ENCODE peak calls at places on chromosomes 12 and 14, in four cellular contexts. One of them, this sample, is unnamed.

GRCh38 chr12:88418856-88419497 is 161.3 kb downstream of the KITLG start:
- DNase-seq in foreskin fibroblast: peak; percentile 76
- DNase-seq in osteocyte: no peak
- DNase-seq in epithelial cell of esophagus: peak; percentile 33
- DNase-seq in this sample: no peak

GRCh38 chr12:46549527-46550265 is 177.1 kb upstream of the SLC38A2 start:
- DNase-seq in foreskin fibroblast: peak; percentile 90
- DNase-seq in osteocyte: no peak
- DNase-seq in epithelial cell of esophagus: peak; percentile 96
- DNase-seq in this sample: no peak

GRCh38 chr12:62919827-62920226 is 15.1 kb downstream of the PPM1H start:
- DNase-seq in epithelial cell of esophagus: no peak
- DNase-seq in osteocyte: no peak
- DNase-seq in foreskin fibroblast: peak; percentile 75
- DNase-seq in this sample: no peak

GRCh38 chr12:47222960-47223847 is 143.4 kb upstream of the AMIGO2 start:
- DNase-seq in foreskin fibroblast: no peak
- DNase-seq in osteocyte: no peak
- DNase-seq in epithelial cell of esophagus: no peak
- DNase-seq in this sample: no peak

GRCh38 chr12:91774471-91774921 is 371.1 kb downstream of the BTG1 start:
- DNase-seq in foreskin fibroblast: peak; percentile 66
- DNase-seq in osteocyte: no peak
- DNase-seq in epithelial cell of esophagus: no peak
- DNase-seq in this sample: no peak

GRCh38 chr14:54046250-54046649 is 89.6 kb upstream of the BMP4 start:
- DNase-seq in foreskin fibroblast: no peak
- DNase-seq in osteocyte: no peak
- DNase-seq in epithelial cell of esophagus: no peak
- DNase-seq in this sample: no peak

GRCh38 chr12:2794261-2794735 is 472 bp upstream of the FKBP4 start:
- DNase-seq in osteocyte: no peak
- DNase-seq in foreskin fibroblast: no peak
- DNase-seq in epithelial cell of esophagus: no peak
- DNase-seq in this sample: no peak

GRCh38 chr14:87034680-87035079 is 958.3 kb downstream of the GALC start:
- DNase-seq in epithelial cell of esophagus: no peak
- DNase-seq in foreskin fibroblast: no peak
- DNase-seq in osteocyte: no peak
- DNase-seq in this sample: no peak

GRCh38 chr12:25591132-25591531 is 38.0 kb upstream of the LMNTD1 start:
- DNase-seq in epithelial cell of esophagus: peak; percentile 3
- DNase-seq in foreskin fibroblast: no peak
- DNase-seq in osteocyte: no peak
- DNase-seq in this sample: no peak

GRCh38 chr12:79557690-79558315 is 133.0 kb downstream of the PAWR start:
- DNase-seq in osteocyte: no peak
- DNase-seq in foreskin fibroblast: no peak
- DNase-seq in epithelial cell of esophagus: no peak
- DNase-seq in this sample: no peak

GRCh38 chr12:95215925-95216324 is 1.3 kb downstream of the FGD6 start:
- DNase-seq in foreskin fibroblast: peak; percentile 65
- DNase-seq in epithelial cell of esophagus: peak; percentile 67
- DNase-seq in osteocyte: no peak
- DNase-seq in this sample: no peak

GRCh38 chr12:121345151-121345810 is 6.9 kb downstream of the ANAPC5 start:
- DNase-seq in osteocyte: no peak
- DNase-seq in foreskin fibroblast: no peak
- DNase-seq in epithelial cell of esophagus: no peak
- DNase-seq in this sample: no peak

GRCh38 chr12:22356231-22356630 is 21.7 kb upstream of the ST8SIA1 start:
- DNase-seq in epithelial cell of esophagus: no peak
- DNase-seq in osteocyte: no peak
- DNase-seq in foreskin fibroblast: no peak
- DNase-seq in this sample: no peak

GRCh38 chr12:89243786-89244185 is 108.5 kb downstream of the DUSP6 start:
- DNase-seq in osteocyte: no peak
- DNase-seq in foreskin fibroblast: peak; percentile 63
- DNase-seq in epithelial cell of esophagus: peak; percentile 67
- DNase-seq in this sample: no peak

GRCh38 chr12:54024581-54024980 is 3.7 kb upstream of the HOXC6 start:
- DNase-seq in foreskin fibroblast: no peak
- DNase-seq in osteocyte: no peak
- DNase-seq in epithelial cell of esophagus: no peak
- DNase-seq in this sample: no peak

GRCh38 chr12:54025507-54026393 is 2.5 kb upstream of the HOXC6 start:
- DNase-seq in foreskin fibroblast: no peak
- DNase-seq in osteocyte: no peak
- DNase-seq in epithelial cell of esophagus: no peak
- DNase-seq in this sample: no peak

GRCh38 chr12:54021432-54022013 is 6.7 kb upstream of the HOXC6 start:
- DNase-seq in foreskin fibroblast: no peak
- DNase-seq in osteocyte: no peak
- DNase-seq in epithelial cell of esophagus: peak; percentile 38
- DNase-seq in this sample: no peak

GRCh38 chr12:54022960-54023884 is 5.0 kb upstream of the HOXC6 start:
- DNase-seq in epithelial cell of esophagus: no peak
- DNase-seq in osteocyte: no peak
- DNase-seq in foreskin fibroblast: no peak
- DNase-seq in this sample: no peak

DNA sequence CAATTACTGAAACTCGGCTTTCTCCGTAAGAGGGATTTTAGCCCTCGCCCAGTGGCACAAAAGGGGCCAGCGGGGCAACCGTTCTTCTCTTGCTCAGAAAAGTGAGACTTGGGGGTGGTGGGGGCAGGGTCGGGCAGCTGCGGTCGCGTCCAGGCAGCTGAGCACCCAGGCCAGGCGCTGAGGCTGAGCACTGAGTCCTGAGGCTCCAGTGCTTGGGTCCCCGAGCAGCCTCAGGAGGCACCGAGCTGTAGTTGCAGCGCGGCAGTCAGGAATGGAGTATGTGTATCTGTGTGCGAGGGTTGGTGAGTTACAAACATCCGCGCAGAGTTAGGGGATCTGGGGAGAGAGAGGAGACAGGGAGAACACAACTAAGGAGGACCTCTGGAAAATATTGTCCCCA is 4.1 kb upstream of the HOXC6 start:
- DNase-seq in epithelial cell of esophagus: no peak
- DNase-seq in foreskin fibroblast: no peak
- DNase-seq in osteocyte: no peak
- DNase-seq in this sample: no peak
- TF ChIP-seq CTCF in epithelial cell of esophagus: no peak
- TF ChIP-seq CTCF in foreskin fibroblast: no peak
- TF ChIP-seq CTCF in osteocyte: no peak
- TF ChIP-seq CTCF in this sample: no peak

GRCh38 chr14:46651526-46652144 is at the start of gene RPL10L:
- DNase-seq in foreskin fibroblast: no peak
- DNase-seq in osteocyte: no peak
- DNase-seq in epithelial cell of esophagus: no peak
- DNase-seq in this sample: no peak
- TF ChIP-seq CTCF in foreskin fibroblast: no peak
- TF ChIP-seq CTCF in osteocyte: peak; percentile 18
- TF ChIP-seq CTCF in epithelial cell of esophagus: no peak
- TF ChIP-seq CTCF in this sample: peak; percentile 55

GRCh38 chr14:64682843-64683242 is 21.4 kb upstream of the PLEKHG3 start:
- DNase-seq in epithelial cell of esophagus: no peak
- DNase-seq in osteocyte: no peak
- DNase-seq in foreskin fibroblast: no peak
- DNase-seq in this sample: no peak

GRCh38 chr14:64680675-64681060 is 23.6 kb upstream of the PLEKHG3 start:
- DNase-seq in epithelial cell of esophagus: no peak
- DNase-seq in osteocyte: no peak
- DNase-seq in foreskin fibroblast: no peak
- DNase-seq in this sample: no peak

GRCh38 chr14:64684091-64684490 is 20.1 kb upstream of the PLEKHG3 start:
- DNase-seq in foreskin fibroblast: peak; percentile 70
- DNase-seq in epithelial cell of esophagus: no peak
- DNase-seq in osteocyte: no peak
- DNase-seq in this sample: no peak

GRCh38 chr14:64683264-64683663 is 21.0 kb upstream of the PLEKHG3 start:
- DNase-seq in epithelial cell of esophagus: no peak
- DNase-seq in osteocyte: no peak
- DNase-seq in foreskin fibroblast: no peak
- DNase-seq in this sample: no peak

DNA sequence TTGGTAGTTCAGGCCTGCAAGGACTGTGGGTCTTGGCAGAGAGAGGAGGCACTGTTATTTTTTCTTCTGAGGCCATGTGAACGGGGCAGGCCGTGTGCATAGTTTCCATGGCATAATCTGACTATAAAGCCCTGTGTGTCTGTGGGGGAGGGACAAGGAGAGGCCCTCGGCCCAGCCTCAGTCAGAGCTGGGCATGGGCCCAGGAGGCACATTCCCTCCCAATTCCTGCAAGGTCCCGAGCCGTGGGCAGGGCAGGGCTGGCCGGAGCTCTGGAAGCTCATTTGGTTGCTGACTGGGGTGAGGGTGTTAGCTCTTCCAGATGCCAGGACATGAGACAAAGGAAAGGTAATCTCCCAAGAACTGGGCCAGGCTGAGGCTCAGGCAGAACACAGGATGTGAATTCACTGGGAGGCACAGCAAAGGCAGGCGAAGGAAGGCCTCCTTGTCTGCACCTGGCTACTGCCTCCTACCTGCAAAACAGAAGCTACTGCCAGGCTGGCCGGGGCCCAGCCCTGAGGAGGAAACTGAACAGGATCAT is 22.0 kb upstream of the PLEKHG3 start:
- DNase-seq in foreskin fibroblast: peak; percentile 71
- DNase-seq in osteocyte: peak; percentile 89
- DNase-seq in epithelial cell of esophagus: peak; percentile 83
- DNase-seq in this sample: no peak
- TF ChIP-seq CTCF in foreskin fibroblast: no peak
- TF ChIP-seq CTCF in osteocyte: no peak
- TF ChIP-seq CTCF in epithelial cell of esophagus: peak; percentile 68
- TF ChIP-seq CTCF in this sample: no peak

GRCh38 chr14:20971705-20972021 is 16.4 kb downstream of the RNASE2 start:
- DNase-seq in foreskin fibroblast: no peak
- DNase-seq in epithelial cell of esophagus: no peak
- DNase-seq in osteocyte: no peak
- DNase-seq in this sample: no peak
- TF ChIP-seq CTCF in foreskin fibroblast: no peak
- TF ChIP-seq CTCF in epithelial cell of esophagus: no peak
- TF ChIP-seq CTCF in osteocyte: no peak
- TF ChIP-seq CTCF in this sample: no peak

DNA sequence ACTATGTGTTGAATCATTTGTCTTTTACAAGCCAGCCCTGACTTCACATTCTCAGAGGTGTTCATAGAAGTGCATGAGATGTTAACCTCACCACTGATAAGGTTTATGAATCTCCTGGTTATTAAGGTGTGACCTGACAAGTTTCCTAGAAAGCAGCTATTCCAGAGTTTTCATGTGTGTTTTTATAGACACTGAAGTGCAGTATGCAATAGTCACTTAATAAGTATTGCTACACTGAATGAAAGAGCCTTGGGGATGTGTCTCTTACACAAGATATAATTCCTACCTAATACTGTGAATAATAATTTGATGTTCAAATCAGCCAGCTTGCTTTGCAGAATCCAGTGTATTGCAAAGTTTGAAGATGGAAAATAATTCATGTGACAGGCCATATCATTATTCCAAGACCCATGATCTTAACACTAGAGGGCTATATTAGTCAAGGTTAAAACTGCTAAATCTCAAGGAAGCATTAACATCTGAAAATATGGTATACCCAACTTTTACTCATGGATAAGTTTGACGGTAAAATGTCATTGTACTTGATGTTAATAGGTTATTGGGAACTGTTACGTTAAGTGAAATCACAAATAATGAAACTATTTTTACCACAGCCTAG is 13.0 kb downstream of the SLC25A3 start:
- DNase-seq in osteocyte: no peak
- DNase-seq in foreskin fibroblast: no peak
- DNase-seq in epithelial cell of esophagus: peak; percentile 6
- DNase-seq in this sample: no peak
- TF ChIP-seq CTCF in osteocyte: peak; percentile 18
- TF ChIP-seq CTCF in foreskin fibroblast: no peak
- TF ChIP-seq CTCF in epithelial cell of esophagus: no peak
- TF ChIP-seq CTCF in this sample: no peak

DNA sequence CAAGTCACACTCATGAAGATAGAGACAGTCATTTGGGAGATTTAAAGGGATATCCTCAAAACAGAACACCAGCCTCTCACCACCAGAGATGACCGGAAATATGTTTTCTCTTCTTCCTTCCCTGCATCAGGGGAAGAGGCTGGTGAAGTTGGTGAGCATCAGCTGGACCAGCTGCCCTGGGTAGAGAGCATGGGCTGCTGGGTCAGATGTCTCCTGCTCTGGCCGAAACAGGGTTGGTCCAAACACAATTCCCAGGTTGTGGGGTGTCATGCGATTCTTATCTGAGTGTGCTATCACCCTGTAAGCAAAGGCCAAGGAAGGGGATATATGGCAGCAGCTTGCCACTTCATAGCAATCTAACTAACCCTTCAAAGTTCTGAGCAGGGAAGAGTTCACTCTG is 7.3 kb downstream of the ARHGAP9 start:
- DNase-seq in osteocyte: no peak
- DNase-seq in foreskin fibroblast: no peak
- DNase-seq in epithelial cell of esophagus: no peak
- DNase-seq in this sample: no peak
- TF ChIP-seq CTCF in osteocyte: no peak
- TF ChIP-seq CTCF in foreskin fibroblast: no peak
- TF ChIP-seq CTCF in epithelial cell of esophagus: no peak
- TF ChIP-seq CTCF in this sample: no peak

DNA sequence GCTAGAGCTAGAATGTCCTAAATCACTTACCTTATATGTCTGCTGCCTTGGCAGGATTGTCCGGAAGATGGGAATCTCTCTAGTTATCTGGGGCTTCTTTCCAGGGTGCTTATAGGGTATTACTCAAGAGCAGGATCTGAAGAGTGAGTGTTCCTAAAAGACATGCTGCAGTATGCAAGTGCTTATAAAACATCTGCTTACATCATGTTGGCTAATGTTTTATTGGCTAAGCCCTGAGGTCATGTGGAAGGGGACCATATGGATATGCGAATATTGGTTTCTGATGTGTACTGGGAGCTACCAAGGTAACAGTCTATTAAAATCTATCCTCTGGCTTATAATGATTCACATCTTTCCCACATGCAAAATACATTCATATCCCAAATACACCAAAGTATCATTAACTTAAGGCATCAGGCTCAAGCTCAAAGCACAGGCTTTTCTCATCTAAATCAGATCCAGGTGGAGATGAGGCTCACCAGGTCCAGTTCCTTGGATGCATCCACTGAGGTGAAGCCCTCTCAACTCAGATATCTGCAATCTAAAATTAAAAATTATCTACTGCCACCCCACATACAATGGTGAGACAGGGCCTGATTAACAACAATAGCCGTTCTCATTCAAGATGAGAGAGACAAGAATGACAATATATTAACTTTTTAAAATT is 29.8 kb downstream of the LRRIQ1 start:
- DNase-seq in osteocyte: no peak
- DNase-seq in foreskin fibroblast: peak; percentile 78
- DNase-seq in epithelial cell of esophagus: no peak
- DNase-seq in this sample: no peak
- TF ChIP-seq CTCF in osteocyte: no peak
- TF ChIP-seq CTCF in foreskin fibroblast: no peak
- TF ChIP-seq CTCF in epithelial cell of esophagus: no peak
- TF ChIP-seq CTCF in this sample: no peak